ENCODE peak calls at places on chromosomes 7 and 10, in four cellular contexts. U, P, K and R are unnamed samples.

GRCh38 chr10:43203491-43204393 is 63.1 kb downstream of the RASGEF1A start:
- DNase-seq in U (no peak), P (no peak), K (peak; percentile 24), R (peak; percentile 32)

GRCh38 chr10:132575320-132576201 is 38.0 kb downstream of the INPP5A start:
- DNase-seq in K (peak; percentile 63), P (no peak), U (no peak), R (peak; percentile 52)

GRCh38 chr10:8369666-8370065 is 315.2 kb downstream of the GATA3 start:
- DNase-seq in U (no peak), P (no peak), K (no peak), R (no peak)

GRCh38 chr7:5682889-5683670 is 98.4 kb downstream of the RNF216 start:
- DNase-seq in P (no peak), K (no peak), U (no peak), R (no peak)

GRCh38 chr10:27503498-27504006 is 552 bp upstream of the RAB18 start:
- DNase-seq in U (no peak), P (no peak), K (no peak), R (no peak)

GRCh38 chr7:11716185-11716584 is 115.8 kb downstream of the THSD7A start:
- DNase-seq in K (peak; percentile 54), P (no peak), U (no peak), R (no peak)

GRCh38 chr7:15780271-15780670 is 93.8 kb upstream of the MEOX2 start:
- DNase-seq in U (no peak), P (no peak), K (no peak), R (no peak)

GRCh38 chr7:1225462-1226154 is 7.1 kb upstream of the UNCX start:
- DNase-seq in P (no peak), K (no peak), U (no peak), R (peak; percentile 24)

GRCh38 chr10:86523348-86523747 is 1.8 kb upstream of the WAPL start:
- DNase-seq in K (no peak), P (no peak), U (no peak), R (no peak)

GRCh38 chr7:41501466-41501865 is 201.4 kb downstream of the INHBA start:
- DNase-seq in P (no peak), K (no peak), U (no peak), R (no peak)

GRCh38 chr10:13695588-13695987 is 108.8 kb downstream of the PRPF18 start:
- DNase-seq in U (no peak), K (no peak), P (no peak), R (no peak)

GRCh38 chr7:133139350-133139749 is 57.5 kb upstream of the CHCHD3 start:
- DNase-seq in U (no peak), P (no peak), K (no peak), R (no peak)

GRCh38 chr10:133438711-133439273 is 14.4 kb upstream of the SPRN start:
- DNase-seq in K (no peak), P (no peak), U (no peak), R (no peak)

GRCh38 chr7:79495544-79496272 is 42.2 kb upstream of the MAGI2 start:
- DNase-seq in P (no peak), U (no peak), K (no peak), R (no peak)